ENCODE peak calls at places on chromosome X, in seven cellular contexts. X is choroid plexus epithelial cell, S is fibroblast of the aortic adventitia, V is endothelial cell of umbilical vein, N is nephron progenitor cell, H is Calu3, Y is cardiac muscle cell. U is an unnamed sample.

GRCh38 chrX:67607436-67607835 is 63.6 kb downstream of the AR start:
- DNase-seq in V (no peak), H (no peak), Y (no peak), S (peak; percentile 59), N (no peak), X (no peak), U (peak; percentile 53)

GRCh38 chrX:2894885-2895292 is 34.2 kb downstream of the ARSD start:
- DNase-seq in N (no peak), H (peak; percentile 54), Y (peak; percentile 38), S (peak; percentile 63), X (peak; percentile 41), V (no peak), U (no peak)

GRCh38 chrX:16999275-16999674 is 52.8 kb downstream of the REPS2 start:
- DNase-seq in V (no peak), S (no peak), H (no peak), Y (no peak), N (no peak), X (no peak), U (no peak)

GRCh38 chrX:23369037-23369436 is 34.4 kb downstream of the PTCHD1 start:
- DNase-seq in H (no peak), X (peak; percentile 33), V (no peak), Y (no peak), S (no peak), N (no peak), U (peak; percentile 9)

GRCh38 chrX:10071451-10072163 is 85.2 kb upstream of the CLCN4 start:
- DNase-seq in S (no peak), N (no peak), V (peak; percentile 38), X (peak; percentile 23), H (no peak), Y (no peak), U (no peak)

GRCh38 chrX:155611302-155611701 is 1.4 kb downstream of the TMLHE start:
- DNase-seq in H (no peak), S (no peak), V (peak; percentile 1), Y (no peak), X (no peak), N (no peak), U (no peak)

GRCh38 chrX:114959729-114960128 is 57.7 kb downstream of the IL13RA2 start:
- DNase-seq in X (peak; percentile 43), S (peak; percentile 55), H (no peak), Y (peak; percentile 35), N (no peak), V (no peak), U (peak; percentile 17)

GRCh38 chrX:46627700-46628405 is 54.3 kb downstream of the CHST7 start:
- DNase-seq in V (peak; percentile 79), S (no peak), N (peak; percentile 27), Y (no peak), X (no peak), H (no peak), U (no peak)

GRCh38 chrX:71184092-71184491 is 38.9 kb upstream of the GJB1 start:
- DNase-seq in N (no peak), V (no peak), Y (no peak), X (no peak), H (no peak), S (no peak), U (no peak)

GRCh38 chrX:125605145-125605544 is 285.5 kb downstream of the TEX13C start:
- DNase-seq in H (no peak), S (no peak), X (no peak), V (no peak), Y (no peak), N (no peak), U (no peak)

GRCh38 chrX:22800360-22800759 is 199.4 kb upstream of the DDX53 start:
- DNase-seq in V (peak; percentile 34), S (peak; percentile 94), Y (peak; percentile 92), H (no peak), N (no peak), X (peak; percentile 92), U (peak; percentile 83)

GRCh38 chrX:80285131-80285773 is 135.0 kb upstream of the TENT5D start:
- DNase-seq in X (no peak), H (peak; percentile 55), S (peak; percentile 40), V (no peak), N (peak; percentile 31), Y (peak; percentile 48), U (peak; percentile 1)

DNA sequence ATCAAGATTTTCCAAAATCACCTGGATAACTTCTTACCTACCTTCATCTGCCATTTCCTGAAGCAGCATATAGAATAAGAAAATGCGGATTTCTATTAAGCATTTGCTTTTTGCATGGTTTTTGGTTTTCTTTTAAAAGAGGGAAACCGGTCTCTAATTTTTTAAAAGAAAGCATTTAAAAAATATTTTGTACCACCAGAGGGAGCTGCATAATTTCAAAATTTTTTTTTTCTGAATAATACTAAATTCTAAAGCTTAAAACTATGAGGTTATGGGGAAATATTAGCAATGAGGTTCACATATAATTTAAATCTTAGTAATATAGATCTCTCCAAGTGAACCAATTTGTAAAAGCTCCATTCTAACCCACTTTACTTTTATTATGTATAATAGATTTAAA is 137.7 kb upstream of the TENT5D start:
- DNase-seq in S (peak; percentile 20), X (no peak), V (no peak), N (no peak), H (no peak), Y (no peak), U (peak; percentile 0)
- TF ChIP-seq CTCF in S (peak; percentile 32), X (no peak), V (no peak), N (no peak), H (no peak), Y (peak; percentile 17), U (peak; percentile 18)

GRCh38 chrX:13690836-13691235 is 1.9 kb downstream of the RAB9A start:
- DNase-seq in N (no peak), S (no peak), H (peak; percentile 39), V (no peak), Y (no peak), X (no peak), U (no peak)
- TF ChIP-seq CTCF in N (no peak), S (peak; percentile 26), H (peak; percentile 22), V (no peak), Y (no peak), X (peak; percentile 39), U (peak; percentile 23)

GRCh38 chrX:56783450-56783831 is 54.4 kb downstream of the NBDY start:
- DNase-seq in N (peak; percentile 58), H (no peak), Y (no peak), V (no peak), X (no peak), S (peak; percentile 89), U (peak; percentile 34)
- TF ChIP-seq CTCF in N (no peak), H (no peak), Y (no peak), V (no peak), X (no peak), S (peak; percentile 41), U (no peak)

GRCh38 chrX:103687696-103688191 is 1.2 kb upstream of the MORF4L2 start:
- DNase-seq in H (peak; percentile 57), S (peak; percentile 85), Y (peak; percentile 85), V (peak; percentile 79), X (peak; percentile 86), N (peak; percentile 69), U (peak; percentile 82)
- TF ChIP-seq CTCF in H (peak; percentile 41), S (peak; percentile 65), Y (peak; percentile 61), V (peak; percentile 62), X (peak; percentile 79), N (peak; percentile 52), U (peak; percentile 69)

GRCh38 chrX:149871940-149872339 is 9.0 kb upstream of the MAGEA8 start:
- DNase-seq in Y (peak; percentile 10), V (peak; percentile 1), H (peak; percentile 69), X (peak; percentile 11), N (peak; percentile 42), S (no peak), U (no peak)
- TF ChIP-seq CTCF in Y (peak; percentile 34), V (peak; percentile 48), H (peak; percentile 56), X (peak; percentile 47), N (peak; percentile 39), S (no peak), U (peak; percentile 27)

GRCh38 chrX:119181491-119181890 is 53.9 kb upstream of the KIAA1210 start:
- DNase-seq in Y (peak; percentile 53), V (no peak), X (no peak), N (no peak), S (peak; percentile 23), H (peak; percentile 52), U (no peak)
- TF ChIP-seq CTCF in Y (peak; percentile 42), V (no peak), X (peak; percentile 19), N (no peak), S (peak; percentile 41), H (no peak), U (peak; percentile 30)

GRCh38 chrX:54439967-54440871 is at the start of gene TSR2:
- DNase-seq in S (peak; percentile 84), Y (peak; percentile 90), X (peak; percentile 91), V (peak; percentile 87), H (peak; percentile 83), N (peak; percentile 76), U (peak; percentile 86)
- TF ChIP-seq CTCF in S (peak; percentile 25), Y (peak; percentile 40), X (peak; percentile 43), V (no peak), H (no peak), N (no peak), U (peak; percentile 15)

GRCh38 chrX:21744060-21744459 is 13.9 kb downstream of the SMPX start:
- DNase-seq in H (no peak), N (no peak), V (no peak), Y (no peak), X (no peak), S (no peak), U (no peak)

GRCh38 chrX:21744721-21745120 is 13.2 kb downstream of the SMPX start:
- DNase-seq in H (no peak), V (no peak), N (no peak), Y (no peak), X (no peak), S (no peak), U (no peak)

GRCh38 chrX:21748235-21748634 is 9.7 kb downstream of the SMPX start:
- DNase-seq in N (no peak), V (peak; percentile 4), X (no peak), H (no peak), Y (no peak), S (no peak), U (no peak)

GRCh38 chrX:21747523-21747922 is 10.4 kb downstream of the SMPX start:
- DNase-seq in V (peak; percentile 36), H (no peak), Y (peak; percentile 21), S (peak; percentile 50), X (no peak), N (no peak), U (no peak)

GRCh38 chrX:21745756-21746155 is 12.2 kb downstream of the SMPX start:
- DNase-seq in X (peak; percentile 58), N (peak; percentile 52), H (peak; percentile 53), S (peak; percentile 47), V (peak; percentile 24), Y (peak; percentile 33), U (peak; percentile 29)
- TF ChIP-seq CTCF in X (peak; percentile 63), N (peak; percentile 63), H (peak; percentile 50), S (peak; percentile 62), V (peak; percentile 36), Y (peak; percentile 51), U (peak; percentile 55)

GRCh38 chrX:43557792-43558191 is 98.3 kb upstream of the MAOA start:
- DNase-seq in X (peak; percentile 77), H (peak; percentile 58), N (peak; percentile 58), Y (peak; percentile 75), V (peak; percentile 59), S (peak; percentile 67), U (peak; percentile 57)
- TF ChIP-seq CTCF in X (peak; percentile 75), H (no peak), N (peak; percentile 73), Y (peak; percentile 59), V (peak; percentile 55), S (peak; percentile 72), U (peak; percentile 62)

GRCh38 chrX:129115104-129115503 is 408.2 kb downstream of the SMARCA1 start:
- DNase-seq in V (peak; percentile 13), X (peak; percentile 5), Y (peak; percentile 6), H (peak; percentile 56), N (peak; percentile 38), S (no peak), U (no peak)
- TF ChIP-seq CTCF in V (peak; percentile 15), X (no peak), Y (no peak), H (peak; percentile 17), N (peak; percentile 42), S (no peak), U (peak; percentile 30)

U was measured in astrocyte of the spinal cord.